ENCODE peak calls at places on chromosomes 7 and 10, in five cellular contexts. L is heart right ventricle, F is heart left ventricle, G is choroid plexus epithelial cell, Y is transverse colon. J is an unnamed sample.

GRCh38 chr7:91632234-91632947 is 248.1 kb downstream of the MTERF1 start:
- DNase-seq in Y (no peak), G (no peak), F (no peak), L (no peak), J (no peak)

GRCh38 chr10:9222917-9223316 is 1168.4 kb downstream of the GATA3 start:
- DNase-seq in F (no peak), G (peak), Y (no peak), L (no peak), J (no peak)

GRCh38 chr7:137482466-137482865 is 138.9 kb upstream of the PTN start:
- DNase-seq in G (no peak), F (no peak), Y (no peak), L (no peak), J (no peak)

GRCh38 chr10:8435186-8436055 is 380.9 kb downstream of the GATA3 start:
- DNase-seq in Y (no peak), F (no peak), L (no peak), G (no peak), J (no peak)

GRCh38 chr7:21566094-21566493 is 23.3 kb downstream of the DNAH11 start:
- DNase-seq in Y (no peak), F (no peak), L (no peak), G (no peak), J (no peak)

GRCh38 chr10:68330852-68331454 is 911 bp upstream of the HNRNPH3 start:
- DNase-seq in Y (peak), F (peak), G (peak), L (peak), J (no peak)

GRCh38 chr10:116767235-116767634 is 24.9 kb upstream of the HSPA12A start:
- DNase-seq in F (peak), Y (peak), L (peak), G (no peak), J (no peak)

GRCh38 chr10:10869592-10869991 is 148.1 kb upstream of the CELF2 start:
- DNase-seq in F (no peak), L (no peak), Y (no peak), G (peak), J (no peak)

GRCh38 chr7:38824948-38825347 is 84.0 kb downstream of the VPS41 start:
- DNase-seq in G (no peak), L (no peak), F (no peak), Y (no peak), J (no peak)

GRCh38 chr7:128358233-128358632 is 3.3 kb downstream of the PRRT4 start:
- DNase-seq in L (no peak), G (no peak), Y (no peak), F (no peak), J (no peak)

GRCh38 chr7:70599446-70600190 is 532.3 kb upstream of the GALNT17 start:
- DNase-seq in F (no peak), Y (peak), G (no peak), L (no peak), J (no peak)

GRCh38 chr7:153017197-153017596 is 257.6 kb downstream of the ACTR3B start:
- DNase-seq in Y (no peak), G (no peak), F (no peak), L (no peak), J (no peak)

GRCh38 chr7:3561908-3562307 is 260.9 kb downstream of the SDK1 start:
- DNase-seq in F (no peak), Y (peak), G (no peak), L (no peak), J (no peak)

GRCh38 chr7:157946398-157947060 is 609.7 kb downstream of the DNAJB6 start:
- DNase-seq in Y (no peak), G (no peak), L (no peak), F (no peak), J (no peak)

GRCh38 chr10:90592903-90593302 is 264.9 kb downstream of the HTR7 start:
- DNase-seq in Y (no peak), L (peak), G (peak), F (peak), J (no peak)
- TF ChIP-seq CTCF in Y (peak), L (no peak), G (peak), F (peak), J (peak)

DNA sequence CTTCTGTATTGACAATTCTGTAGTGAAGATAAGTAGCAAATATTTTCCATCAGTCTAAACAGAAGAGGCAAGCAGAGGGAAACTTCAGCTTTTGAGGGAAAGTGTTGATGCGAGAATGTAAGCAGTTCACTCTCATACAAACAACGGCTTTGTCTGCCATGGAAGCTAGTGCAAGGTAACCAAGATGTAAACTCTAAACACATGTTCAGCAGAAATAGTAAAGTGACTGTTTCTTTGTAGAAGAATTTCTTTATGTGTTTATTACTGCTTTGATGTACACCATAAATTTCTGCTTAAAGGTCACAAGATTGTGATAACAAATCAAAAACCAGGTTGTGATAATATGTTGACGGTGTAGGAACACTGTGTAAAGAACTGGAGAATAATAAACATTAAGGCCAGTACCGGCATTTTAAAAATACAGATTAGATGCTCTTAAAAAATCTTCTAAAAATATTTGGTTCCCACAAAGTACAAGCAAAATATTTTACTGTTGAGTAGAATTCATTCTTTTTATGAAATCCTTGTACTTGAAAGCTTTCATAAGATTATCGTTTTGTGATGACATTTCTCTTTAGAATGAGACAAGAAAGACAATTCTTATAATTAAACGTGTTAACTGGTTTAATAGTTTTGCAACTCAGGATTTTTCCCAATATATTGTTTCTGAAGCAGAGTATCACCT is 34.2 kb downstream of the SEMA3C start:
- DNase-seq in Y (no peak), F (no peak), G (peak), L (no peak), J (no peak)
- TF ChIP-seq CTCF in Y (no peak), F (no peak), G (no peak), L (no peak), J (no peak)

GRCh38 chr10:120607016-120607709 is 150.1 kb downstream of the PLPP4 start:
- DNase-seq in L (no peak), G (peak), F (no peak), Y (no peak), J (no peak)
- TF ChIP-seq CTCF in L (no peak), G (peak), F (no peak), Y (no peak), J (no peak)

GRCh38 chr7:524800-525199 is 5.2 kb upstream of the PDGFA start:
- DNase-seq in L (peak), G (no peak), Y (no peak), F (no peak), J (no peak)
- TF ChIP-seq CTCF in L (no peak), G (no peak), Y (no peak), F (no peak), J (no peak)

GRCh38 chr10:95467162-95467599 is 94.0 kb downstream of the SORBS1 start:
- DNase-seq in F (peak), Y (peak), L (peak), G (peak), J (no peak)
- TF ChIP-seq CTCF in F (peak), Y (no peak), L (no peak), G (peak), J (no peak)

GRCh38 chr7:135510603-135511183 is 791 bp upstream of the CNOT4 start:
- DNase-seq in Y (no peak), G (peak), F (no peak), L (no peak), J (no peak)
- TF ChIP-seq CTCF in Y (no peak), G (peak), F (peak), L (no peak), J (no peak)

DNA sequence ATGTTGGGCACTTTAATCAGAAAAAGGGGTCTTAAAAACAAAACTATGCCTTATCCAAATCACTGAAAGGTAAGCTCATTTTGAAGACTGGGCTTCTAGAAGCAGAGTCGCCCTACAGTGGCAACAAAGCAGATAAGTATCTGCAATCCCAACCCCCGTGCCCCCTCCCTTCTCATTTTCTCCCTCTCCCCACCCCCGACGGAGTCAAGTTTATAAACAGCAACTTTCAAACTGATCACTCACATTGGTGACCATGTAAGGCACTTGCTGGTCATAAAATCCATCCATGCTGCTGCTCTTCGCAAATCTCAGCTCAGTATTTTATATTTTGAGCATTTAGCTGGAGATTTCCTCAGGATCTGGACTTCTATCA is 715 bp downstream of the ETV1 start:
- DNase-seq in F (no peak), G (peak), L (no peak), Y (no peak), J (peak)
- TF ChIP-seq CTCF in F (no peak), G (peak), L (no peak), Y (no peak), J (no peak)

GRCh38 chr7:96778263-96778662 is 68.6 kb upstream of the SEM1 start:
- DNase-seq in L (no peak), F (no peak), Y (no peak), G (no peak), J (no peak)
- TF ChIP-seq CTCF in L (no peak), F (no peak), Y (no peak), G (no peak), J (no peak)

DNA sequence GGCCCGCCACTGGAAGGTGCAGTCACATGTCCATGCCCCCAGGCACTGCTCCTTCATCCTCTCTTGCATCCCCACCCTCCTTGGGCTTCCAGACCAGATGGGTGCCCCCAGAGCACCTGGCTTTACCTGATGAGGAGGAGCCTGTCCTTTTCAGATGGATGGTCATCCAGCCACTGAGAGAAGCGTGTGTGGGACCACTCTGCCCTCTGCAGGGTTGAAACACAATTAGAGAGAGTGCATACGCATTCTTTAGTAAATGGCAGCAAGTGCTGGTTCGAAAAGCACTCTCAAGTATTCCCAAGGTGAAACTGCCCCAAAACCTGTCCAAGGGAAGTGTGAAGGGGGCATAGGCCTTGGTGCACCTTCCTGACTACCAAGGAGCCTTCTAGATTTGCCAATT is 41.6 kb downstream of the HBP1 start:
- DNase-seq in F (no peak), G (no peak), Y (no peak), L (no peak), J (no peak)
- TF ChIP-seq CTCF in F (no peak), G (no peak), Y (no peak), L (no peak), J (no peak)

J was measured in lung.